ENCODE peak calls at places on chromosomes 4 and X, in six cellular contexts. U is effector memory CD4-positive, alpha-beta T cell; O is brain microvascular endothelial cell; T is neuronal stem cell; B is psoas muscle; A is colonic mucosa. Y is an unnamed sample.

GRCh38 chrX:134782796-134783195 is 124.5 kb upstream of the PLAC1 start:
- DNase-seq in A (no peak), B (no peak), T (no peak), U (no peak), O (peak), Y (no peak)

GRCh38 chrX:73401591-73402266 is 45.1 kb upstream of the CDX4 start:
- DNase-seq in A (no peak), U (no peak), B (no peak), O (no peak), T (peak), Y (no peak)

GRCh38 chr4:81120055-81120454 is 89.5 kb downstream of the BMP3 start:
- DNase-seq in T (no peak), O (no peak), U (no peak), B (no peak), A (no peak), Y (no peak)

GRCh38 chr4:146073517-146073916 is 102.0 kb upstream of the LSM6 start:
- DNase-seq in T (no peak), O (no peak), A (no peak), B (no peak), U (no peak), Y (no peak)

GRCh38 chr4:71396382-71396781 is 57.6 kb downstream of the SLC4A4 start:
- DNase-seq in A (no peak), B (no peak), T (no peak), U (no peak), O (peak), Y (no peak)

GRCh38 chrX:153635388-153635787 is 11.6 kb upstream of the DUSP9 start:
- DNase-seq in T (no peak), U (no peak), A (no peak), O (no peak), B (no peak), Y (no peak)

GRCh38 chr4:113316879-113317278 is 267.4 kb downstream of the ANK2 start:
- DNase-seq in B (no peak), T (no peak), A (no peak), O (no peak), U (no peak), Y (no peak)

GRCh38 chr4:174201898-174202297 is 81.6 kb downstream of the FBXO8 start:
- DNase-seq in U (no peak), T (no peak), A (no peak), B (no peak), O (no peak), Y (no peak)

GRCh38 chrX:153886915-153887314 is 942 bp upstream of the L1CAM start:
- DNase-seq in O (no peak), B (no peak), T (no peak), A (no peak), U (no peak), Y (no peak)

GRCh38 chr4:24063771-24064170 is 173.9 kb upstream of the PPARGC1A start:
- DNase-seq in O (no peak), T (no peak), B (no peak), U (no peak), A (no peak), Y (no peak)

GRCh38 chrX:102765794-102766193 is 45.3 kb downstream of the GPRASP3 start:
- DNase-seq in T (no peak), O (no peak), B (peak), A (no peak), U (no peak), Y (no peak)

GRCh38 chrX:46268429-46268828 is 276.8 kb downstream of the ZNF674 start:
- DNase-seq in O (no peak), U (no peak), A (no peak), B (no peak), T (no peak), Y (no peak)

GRCh38 chrX:100512471-100512870 is 72.3 kb upstream of the TNMD start:
- DNase-seq in B (no peak), U (no peak), A (no peak), O (no peak), T (no peak), Y (no peak)

GRCh38 chrX:11768039-11768438 is 10.0 kb downstream of the MSL3 start:
- DNase-seq in B (no peak), U (no peak), O (no peak), A (no peak), T (no peak), Y (no peak)

GRCh38 chrX:723781-724180 is 93.2 kb downstream of the SHOX start:
- DNase-seq in O (no peak), B (no peak), A (no peak), T (no peak), U (no peak), Y (no peak)

GRCh38 chrX:129777218-129777768 is 2.5 kb upstream of the SASH3 start:
- DNase-seq in B (peak), T (no peak), O (no peak), A (peak), U (peak), Y (peak)

GRCh38 chrX:129040124-129040523 is 483.2 kb downstream of the SMARCA1 start:
- DNase-seq in O (no peak), A (no peak), U (no peak), T (no peak), B (no peak), Y (no peak)

GRCh38 chr4:75637176-75637575 is 6.8 kb upstream of the CDKL2 start:
- DNase-seq in U (no peak), A (no peak), T (no peak), B (no peak), O (no peak), Y (no peak)

GRCh38 chr4:84865600-84865999 is 100.9 kb downstream of the WDFY3 start:
- DNase-seq in O (no peak), B (no peak), T (no peak), A (no peak), U (no peak), Y (no peak)

GRCh38 chrX:38192007-38192625 is 28.6 kb downstream of the SRPX start:
- DNase-seq in A (no peak), T (no peak), O (no peak), B (no peak), U (no peak), Y (no peak)

GRCh38 chr4:24601121-24601520 is 16.8 kb upstream of the DHX15 start:
- DNase-seq in B (no peak), O (no peak), T (no peak), A (no peak), U (no peak), Y (no peak)

GRCh38 chrX:81414630-81415029 is 212.7 kb downstream of the SH3BGRL start:
- DNase-seq in A (no peak), U (no peak), O (no peak), T (no peak), B (no peak), Y (no peak)

GRCh38 chrX:46545111-46546005 is at the start of gene ZNF674:
- DNase-seq in T (peak), O (peak), A (peak), B (peak), U (peak), Y (peak)

GRCh38 chrX:129361566-129361965 is 161.7 kb downstream of the SMARCA1 start:
- DNase-seq in A (no peak), B (no peak), O (no peak), T (no peak), U (no peak), Y (no peak)

GRCh38 chr4:48340276-48340904 is 939 bp upstream of the SLAIN2 start:
- DNase-seq in U (no peak), A (peak), O (peak), B (no peak), T (peak), Y (no peak)

GRCh38 chr4:52824603-52825310 is 37.4 kb upstream of the RASL11B start:
- DNase-seq in O (no peak), B (no peak), A (no peak), U (no peak), T (no peak), Y (peak)

GRCh38 chr4:82124365-82124764 is 249.4 kb downstream of the HNRNPD start:
- DNase-seq in B (no peak), U (no peak), T (no peak), O (no peak), A (no peak), Y (no peak)

GRCh38 chrX:2342878-2343277 is 157.9 kb downstream of the DHRSX start:
- DNase-seq in O (peak), B (no peak), U (no peak), A (no peak), T (no peak), Y (no peak)

GRCh38 chr4:1772869-1773538 is 20.1 kb upstream of the FGFR3 start:
- DNase-seq in O (no peak), B (no peak), T (no peak), U (no peak), A (no peak), Y (no peak)

GRCh38 chrX:31136144-31136572 is 64.3 kb upstream of the FTHL17 start:
- DNase-seq in T (no peak), A (no peak), B (no peak), O (no peak), U (no peak), Y (no peak)

GRCh38 chr4:915595-915994 is 16.5 kb downstream of the GAK start:
- DNase-seq in T (no peak), U (no peak), B (no peak), A (no peak), O (peak), Y (no peak)

GRCh38 chr4:180542445-180543100 is 1700.6 kb upstream of the TENM3 start:
- DNase-seq in U (no peak), T (no peak), O (peak), A (no peak), B (no peak), Y (no peak)

GRCh38 chrX:103918584-103919335 is 43.7 kb upstream of the TMSB15B start:
- DNase-seq in B (peak), A (peak), T (peak), O (peak), U (peak), Y (peak)
- H3K4me3 ChIP-seq in B (peak), A (peak), T (peak), O (peak), U (peak), Y (peak)

GRCh38 chr4:150310159-150310895 is 232.1 kb downstream of the DCLK2 start:
- DNase-seq in O (peak), B (no peak), U (no peak), T (no peak), A (no peak), Y (no peak)
- H3K27ac ChIP-seq in O (peak), B (no peak), U (no peak), T (no peak), A (no peak), Y (no peak)

DNA sequence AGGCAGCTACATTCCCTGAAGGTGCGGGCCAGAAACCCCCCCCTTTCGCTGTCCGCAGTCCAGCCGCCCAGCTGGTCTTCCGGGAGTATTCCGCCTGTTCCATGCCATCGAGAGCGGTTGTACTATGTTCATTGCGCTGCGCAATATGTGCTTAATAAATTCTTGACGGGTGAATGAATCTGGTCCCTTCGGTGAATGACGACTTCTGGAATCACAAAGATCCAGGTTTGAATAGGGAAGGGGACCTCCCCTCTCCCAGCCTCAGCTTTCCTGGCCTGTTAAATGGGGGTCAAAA is 777 bp upstream of the TFE3 start:
- DNase-seq in U (no peak), T (no peak), A (no peak), B (no peak), O (no peak), Y (no peak)
- H3K4me3 ChIP-seq in U (no peak), T (no peak), A (peak), B (peak), O (peak), Y (peak)

GRCh38 chr4:66355328-66355727 is 685.0 kb upstream of the EPHA5 start:
- DNase-seq in B (no peak), T (no peak), O (no peak), A (no peak), U (no peak), Y (no peak)
- H3K27ac ChIP-seq in B (no peak), T (no peak), O (no peak), A (no peak), U (no peak), Y (no peak)

DNA sequence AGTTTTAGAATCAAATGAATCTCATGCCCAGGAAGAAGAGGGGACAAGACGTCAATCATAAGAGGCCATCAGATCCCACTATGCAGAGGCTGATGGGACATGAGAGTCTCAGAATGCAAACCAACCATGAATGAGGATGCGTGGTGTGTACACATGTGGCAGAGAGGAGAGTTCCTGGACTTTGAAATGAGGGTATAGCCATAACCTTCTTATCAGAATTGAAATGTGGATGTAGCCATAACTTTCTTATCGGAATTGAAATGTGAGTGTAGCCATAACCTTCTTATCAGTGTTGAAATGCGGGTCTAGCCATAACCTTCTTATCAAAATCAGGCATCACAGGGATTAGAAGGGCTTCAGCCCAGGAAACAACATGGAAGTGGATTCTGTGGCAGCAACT is 415.5 kb upstream of the FAT1 start:
- DNase-seq in B (no peak), O (no peak), T (no peak), U (no peak), A (peak), Y (no peak)
- H3K4me3 ChIP-seq in B (no peak), O (no peak), T (no peak), U (no peak), A (no peak), Y (no peak)

GRCh38 chr4:89545315-89545714 is 237.7 kb upstream of the GPRIN3 start:
- DNase-seq in A (no peak), U (no peak), T (no peak), B (no peak), O (no peak), Y (no peak)
- H3K27ac ChIP-seq in A (no peak), U (no peak), T (no peak), B (no peak), O (no peak), Y (no peak)